ENCODE peak calls at places on chromosomes 11 and 22, in four cellular contexts. O, G, T and J are unnamed samples.

GRCh38 chr11:134538793-134539192 is 126.8 kb upstream of the B3GAT1 start:
- DNase-seq in T (no peak), O (no peak), G (no peak), J (no peak)

GRCh38 chr11:44030276-44030932 is 17.4 kb upstream of the ACCSL start:
- DNase-seq in T (no peak), G (peak; percentile 87), O (no peak), J (no peak)

GRCh38 chr11:69825941-69826340 is 6.7 kb upstream of the FGF3 start:
- DNase-seq in G (no peak), O (no peak), T (no peak), J (no peak)

GRCh38 chr22:35462558-35463230 is 62.8 kb downstream of the MCM5 start:
- DNase-seq in O (no peak), G (no peak), T (no peak), J (no peak)

GRCh38 chr22:24094966-24095365 is 83.9 kb downstream of the CABIN1 start:
- DNase-seq in T (no peak), O (no peak), G (no peak), J (no peak)

GRCh38 chr22:43931771-43932170 is 8.2 kb downstream of the PNPLA3 start:
- DNase-seq in T (no peak), G (no peak), O (no peak), J (no peak)

GRCh38 chr11:111688028-111688427 is 78.2 kb downstream of the PPP2R1B start:
- DNase-seq in O (no peak), G (no peak), T (no peak), J (no peak)

GRCh38 chr11:45543808-45544422 is 121.5 kb downstream of the CHST1 start:
- DNase-seq in O (no peak), T (no peak), G (peak; percentile 29), J (no peak)

GRCh38 chr11:62842171-62842717 is 2.9 kb upstream of the WDR74 start:
- DNase-seq in G (no peak), T (no peak), O (no peak), J (no peak)

GRCh38 chr22:46107753-46108563 is 42.4 kb upstream of the PPARA start:
- DNase-seq in T (no peak), O (no peak), G (no peak), J (no peak)

GRCh38 chr11:46367244-46367915 is 14.1 kb upstream of the MDK start:
- DNase-seq in O (no peak), G (peak; percentile 61), T (no peak), J (no peak)

GRCh38 chr11:118672865-118673264 is 6.6 kb downstream of the TREH start:
- DNase-seq in O (no peak), T (no peak), G (no peak), J (no peak)

GRCh38 chr11:86790867-86791849 is 9.2 kb upstream of the PRSS23 start:
- DNase-seq in G (no peak), O (no peak), T (no peak), J (no peak)

GRCh38 chr11:132114185-132114584 is 743.8 kb downstream of the NTM start:
- DNase-seq in G (peak; percentile 48), O (peak; percentile 11), T (no peak), J (no peak)

GRCh38 chr11:403021-403760 is 9.2 kb downstream of the PKP3 start:
- DNase-seq in G (no peak), T (no peak), O (no peak), J (no peak)

GRCh38 chr11:92300871-92301270 is 76.3 kb downstream of the FAT3 start:
- DNase-seq in T (no peak), O (no peak), G (no peak), J (no peak)

GRCh38 chr22:24975813-24976341 is 23.4 kb downstream of the KIAA1671 start:
- DNase-seq in T (no peak), O (no peak), G (peak; percentile 39), J (no peak)

GRCh38 chr11:108135845-108136599 is 14.7 kb downstream of the ACAT1 start:
- DNase-seq in O (no peak), T (no peak), G (peak; percentile 32), J (no peak)

GRCh38 chr11:34213366-34213765 is 107.9 kb downstream of the NAT10 start:
- DNase-seq in T (peak; percentile 63), O (no peak), G (peak; percentile 18), J (no peak)

GRCh38 chr22:21074092-21074715 is 28.5 kb downstream of the LRRC74B start:
- DNase-seq in T (peak; percentile 49), G (peak; percentile 82), O (no peak), J (no peak)